ENCODE peak calls at places on chromosomes 13 and 19, in five cellular contexts. Z is tibial nerve; E is aorta; X is activated CD4-positive, alpha-beta T cell treated with anti-CD3 and anti-CD28 coated beads for 1 hour; O is mammary epithelial cell. H is an unnamed sample.

GRCh38 chr19:956747-957451 is 27.2 kb upstream of the WDR18 start:
- DNase-seq in Z (no peak), E (no peak), X (no peak), O (no peak), H (no peak)

GRCh38 chr13:67045357-67045756 is 184.8 kb downstream of the PCDH9 start:
- DNase-seq in Z (no peak), E (no peak), X (no peak), O (no peak), H (no peak)

GRCh38 chr19:29680447-29680846 is 15.2 kb downstream of the PLEKHF1 start:
- DNase-seq in Z (no peak), E (peak), X (peak), O (no peak), H (peak)

GRCh38 chr19:41001243-41001971 is 10.3 kb downstream of the CYP2B6 start:
- DNase-seq in Z (no peak), E (no peak), X (no peak), O (no peak), H (no peak)

GRCh38 chr13:113776231-113777125 is 17.5 kb downstream of the TMEM255B start:
- DNase-seq in Z (no peak), E (no peak), X (no peak), O (no peak), H (peak)

GRCh38 chr19:28074773-28075172 is 1138.2 kb downstream of the UQCRFS1 start:
- DNase-seq in Z (no peak), E (no peak), X (no peak), O (no peak), H (no peak)

GRCh38 chr13:31322025-31322424 is 122.2 kb downstream of the B3GLCT start:
- DNase-seq in Z (no peak), E (no peak), X (no peak), O (peak), H (peak)

GRCh38 chr19:40633207-40633606 is 32.0 kb downstream of the LTBP4 start:
- DNase-seq in Z (no peak), E (no peak), X (no peak), O (no peak), H (no peak)

GRCh38 chr13:93559718-93560117 is 333.1 kb downstream of the GPC6 start:
- DNase-seq in Z (no peak), E (no peak), X (no peak), O (peak), H (no peak)

GRCh38 chr13:52447815-52448552 is 2.5 kb downstream of the VPS36 start:
- DNase-seq in Z (no peak), E (no peak), X (no peak), O (peak), H (no peak)

H was measured in Right ventricle myocardium inferior.